ENCODE peak calls at places on chromosomes 3 and 15, in four cellular contexts. I, B, F and T are unnamed samples. For H3K79me2, the result is how much of the 10 kb centered on the place peaks cover.

GRCh38 chr3:129184396-129184656 is 630 bp upstream of the CNBP start:
- DNase-seq in I (no peak), B (peak), F (peak), T (peak)

GRCh38 chr15:82315519-82316246 is 33.6 kb downstream of the GOLGA6L10 start:
- DNase-seq in I (no peak), B (no peak), F (no peak), T (no peak)

GRCh38 chr3:194906970-194907629 is 221.4 kb downstream of the FAM43A start:
- DNase-seq in I (no peak), B (no peak), F (no peak), T (no peak)

GRCh38 chr3:105518806-105519418 is 152.2 kb downstream of the ALCAM start:
- DNase-seq in I (peak), B (peak), F (peak), T (no peak)

GRCh38 chr15:65870889-65871533 is 1.7 kb downstream of the RAB11A start:
- DNase-seq in I (peak), B (peak), F (peak), T (peak)

GRCh38 chr3:196554205-196554604 is 14.1 kb downstream of the WDR53 start:
- DNase-seq in I (no peak), B (no peak), F (no peak), T (no peak)

GRCh38 chr15:90994059-90994416 is 297 bp downstream of the PRC1 start:
- DNase-seq in I (no peak), B (peak), F (peak), T (no peak)

GRCh38 chr3:129908417-129908816 is 14.9 kb upstream of the TMCC1 start:
- DNase-seq in I (peak), B (no peak), F (peak), T (no peak)

GRCh38 chr3:47496892-47497291 is 16.6 kb downstream of the ELP6 start:
- DNase-seq in I (no peak), B (no peak), F (no peak), T (peak)

GRCh38 chr15:78103406-78104118 is 11.2 kb downstream of the SH2D7 start:
- DNase-seq in I (no peak), B (no peak), F (no peak), T (no peak)

GRCh38 chr3:42306499-42306898 is 40.5 kb upstream of the CCK start:
- DNase-seq in I (no peak), B (no peak), F (no peak), T (no peak)

GRCh38 chr3:39275052-39275451 is 4.8 kb downstream of the CX3CR1 start:
- DNase-seq in I (no peak), B (no peak), F (no peak), T (no peak)

GRCh38 chr15:90205886-90206285 is 4.8 kb downstream of the SEMA4B start:
- DNase-seq in I (no peak), B (no peak), F (no peak), T (peak)

GRCh38 chr3:114758828-114759709 is 388.0 kb downstream of the ZBTB20 start:
- DNase-seq in I (peak), B (no peak), F (peak), T (no peak)

GRCh38 chr3:13579089-13579488 is 30.2 kb downstream of the FBLN2 start:
- DNase-seq in I (peak), B (no peak), F (peak), T (peak)

GRCh38 chr3:141280086-141280485 is 48.5 kb downstream of the PXYLP1 start:
- DNase-seq in I (peak), B (no peak), F (peak), T (no peak)

GRCh38 chr3:99658274-99658673 is 19.9 kb downstream of the COL8A1 start:
- DNase-seq in I (no peak), B (no peak), F (no peak), T (no peak)

GRCh38 chr15:73796266-73796939 is 43.3 kb upstream of the INSYN1 start:
- DNase-seq in I (no peak), B (no peak), F (no peak), T (no peak)

GRCh38 chr15:92663250-92663951 is 7.8 kb upstream of the FAM174B start:
- DNase-seq in I (no peak), B (no peak), F (no peak), T (no peak)

GRCh38 chr3:195334967-195335366 is 64.0 kb upstream of the XXYLT1 start:
- DNase-seq in I (no peak), B (no peak), F (no peak), T (no peak)

GRCh38 chr3:113423699-113424098 is 17.6 kb downstream of the CFAP44 start:
- DNase-seq in I (no peak), B (no peak), F (no peak), T (no peak)
- H3K4me2 ChIP-seq in I (no peak), B (no peak), F (no peak), T (no peak)

DNA sequence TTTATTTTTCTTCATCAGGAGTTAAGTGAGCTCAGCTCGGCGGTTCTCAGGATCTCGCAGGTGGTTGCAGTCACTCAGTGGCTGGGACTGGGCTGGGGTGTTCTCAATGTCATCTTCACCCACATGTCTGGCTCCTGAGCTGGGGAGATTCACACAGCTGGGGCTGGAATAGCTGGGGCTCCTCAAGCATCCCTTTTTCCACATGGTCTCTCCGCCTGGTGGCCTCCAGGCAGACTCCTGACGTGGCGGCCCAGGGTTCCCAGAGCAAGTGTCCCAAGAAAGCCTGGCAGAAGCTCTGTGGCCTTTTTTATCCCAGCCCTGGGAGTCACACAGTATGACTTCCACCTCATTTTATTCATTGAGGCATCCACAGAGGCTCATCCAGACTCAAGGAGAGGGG is 84.1 kb upstream of the ANKRD34C start:
- DNase-seq in I (no peak), B (no peak), F (no peak), T (no peak)
- H3K79me2 ChIP-seq in I (under half), B (under half), F (under half), T (under half)

GRCh38 chr15:31158858-31159569 is 57.5 kb upstream of the TRPM1 start:
- DNase-seq in I (no peak), B (no peak), F (no peak), T (peak)
- H2AFZ ChIP-seq in I (no peak), B (peak), F (no peak), T (no peak)

DNA sequence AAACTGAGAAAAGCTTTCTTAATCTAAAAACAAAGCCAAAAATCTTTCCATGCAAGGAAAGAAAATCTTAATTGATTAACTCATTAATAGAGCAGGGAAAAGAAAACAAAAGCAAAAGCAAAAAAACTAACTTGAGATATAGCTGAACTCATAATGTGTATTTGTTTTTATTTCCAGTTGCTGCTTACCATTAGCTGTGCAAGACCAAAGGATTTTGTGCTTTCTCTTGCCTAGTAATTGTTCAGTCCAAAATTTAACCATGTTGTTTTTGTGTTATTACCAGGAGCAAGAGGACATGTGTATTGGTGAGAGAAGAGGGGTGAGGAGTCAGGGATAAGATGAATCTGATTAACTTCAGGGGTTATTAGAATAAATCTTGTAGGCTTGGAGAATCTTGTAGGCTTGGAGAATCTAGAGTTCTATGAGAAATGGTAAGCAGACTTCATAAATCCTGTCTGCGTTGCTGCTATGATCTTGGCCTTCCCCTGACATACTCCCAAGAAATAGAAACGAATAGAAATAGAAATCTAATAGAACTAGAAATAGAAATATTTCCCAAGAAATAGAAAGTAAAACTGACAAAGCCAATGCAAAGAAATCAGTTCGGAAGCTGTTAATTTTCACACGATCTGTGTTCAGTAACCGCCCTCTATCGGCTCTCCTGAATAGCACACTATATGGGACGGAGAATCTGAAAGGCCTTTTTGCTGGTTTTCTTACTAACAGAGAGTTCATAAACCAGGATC is 72.6 kb upstream of the TNFSF10 start:
- DNase-seq in I (peak), B (peak), F (peak), T (peak)
- H3K4me2 ChIP-seq in I (peak), B (no peak), F (no peak), T (peak)

GRCh38 chr3:188208751-188209433 is 54.9 kb downstream of the LPP start:
- DNase-seq in I (peak), B (no peak), F (peak), T (no peak)

GRCh38 chr3:188214442-188214841 is 60.5 kb downstream of the LPP start:
- DNase-seq in I (no peak), B (no peak), F (peak), T (no peak)

GRCh38 chr3:188212308-188212969 is 58.5 kb downstream of the LPP start:
- DNase-seq in I (peak), B (peak), F (peak), T (peak)

GRCh38 chr3:188209740-188210139 is 55.8 kb downstream of the LPP start:
- DNase-seq in I (peak), B (no peak), F (peak), T (no peak)

GRCh38 chr3:188211476-188211875 is 57.5 kb downstream of the LPP start:
- DNase-seq in I (peak), B (no peak), F (peak), T (no peak)
- H3K79me2 ChIP-seq in I (half or more), B (under half), F (half or more), T (half or more)

DNA sequence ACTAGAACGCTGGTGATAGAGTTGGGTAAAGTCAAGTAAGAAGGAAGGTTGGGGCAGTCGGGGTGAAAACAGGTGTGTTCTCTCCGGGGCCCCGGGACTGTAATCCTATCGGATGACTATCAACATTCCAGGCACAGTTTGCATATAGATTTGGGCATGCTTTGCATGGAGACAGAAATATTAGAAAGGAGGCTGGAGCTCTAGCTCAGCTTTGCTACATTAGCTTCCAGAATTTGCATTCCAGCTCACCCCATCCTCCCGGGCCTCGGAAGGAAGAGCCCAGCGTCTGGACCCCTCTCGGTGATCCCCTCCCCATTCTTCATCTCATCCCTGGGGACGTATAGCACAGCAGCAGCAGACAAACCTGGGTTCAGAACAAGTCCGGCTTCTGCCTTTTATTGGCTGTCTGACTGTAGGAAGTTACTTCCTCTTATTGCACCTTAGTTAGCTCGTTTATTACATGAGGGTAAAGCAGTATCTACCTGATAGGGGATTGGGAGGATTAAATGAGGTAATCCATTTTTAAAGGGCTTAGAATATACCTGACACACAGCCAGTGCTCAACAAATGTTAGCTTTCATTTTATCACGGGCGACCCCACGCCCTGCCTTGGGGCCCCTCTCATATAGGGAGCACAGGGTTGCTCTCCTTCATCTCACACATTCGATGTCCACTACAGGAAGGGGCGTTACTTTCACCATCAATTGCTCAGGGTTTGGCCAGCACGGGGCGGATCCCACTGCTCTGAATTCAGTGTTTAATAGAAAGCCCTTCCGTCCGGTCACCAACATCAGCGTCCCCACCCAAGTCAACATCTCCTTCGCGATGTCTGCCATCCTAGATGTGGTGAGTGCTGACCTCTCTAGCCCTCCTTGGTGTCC is 3.2 kb downstream of the HTR3E start:
- DNase-seq in I (no peak), B (no peak), F (no peak), T (no peak)
- H2AFZ ChIP-seq in I (no peak), B (peak), F (no peak), T (no peak)

DNA sequence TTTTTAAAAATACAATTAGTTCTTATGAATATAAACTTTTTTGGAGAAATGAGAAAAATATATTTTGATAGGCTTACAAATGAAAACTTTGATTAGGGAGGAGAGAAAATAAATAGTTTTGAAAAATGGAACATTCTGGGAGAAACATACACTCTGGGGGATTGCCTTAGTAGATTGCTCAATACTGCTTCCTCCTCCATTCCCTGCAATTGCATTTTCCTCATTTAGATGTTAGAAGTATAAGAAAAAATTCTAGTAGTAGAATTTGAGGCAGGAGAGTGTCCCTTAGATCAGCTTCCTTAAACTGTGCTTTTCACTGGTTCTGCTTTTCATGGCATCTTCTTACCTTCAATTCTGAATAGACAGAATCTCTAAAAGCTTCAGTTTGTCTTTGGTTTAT is 46.2 kb upstream of the CTDSPL2 start:
- DNase-seq in I (no peak), B (no peak), F (no peak), T (no peak)
- H3K4me2 ChIP-seq in I (no peak), B (no peak), F (no peak), T (no peak)

GRCh38 chr3:23720885-23721284 is 84.9 kb upstream of the UBE2E1 start:
- DNase-seq in I (no peak), B (no peak), F (no peak), T (no peak)

GRCh38 chr3:23723930-23724329 is 81.8 kb upstream of the UBE2E1 start:
- DNase-seq in I (no peak), B (no peak), F (no peak), T (no peak)

GRCh38 chr3:23723153-23723552 is 82.6 kb upstream of the UBE2E1 start:
- DNase-seq in I (no peak), B (no peak), F (no peak), T (no peak)

GRCh38 chr3:23720059-23720458 is 85.7 kb upstream of the UBE2E1 start:
- DNase-seq in I (no peak), B (no peak), F (no peak), T (no peak)
- H3K79me2 ChIP-seq in I (under half), B (under half), F (under half), T (under half)

GRCh38 chr3:55906896-55907295 is 419.8 kb upstream of the WNT5A start:
- DNase-seq in I (peak), B (no peak), F (peak), T (no peak)

GRCh38 chr3:55909373-55909772 is 422.3 kb upstream of the WNT5A start:
- DNase-seq in I (no peak), B (no peak), F (no peak), T (peak)

GRCh38 chr3:55904716-55905115 is 417.6 kb upstream of the WNT5A start:
- DNase-seq in I (no peak), B (no peak), F (no peak), T (peak)

GRCh38 chr3:55910543-55910942 is 423.4 kb upstream of the WNT5A start:
- DNase-seq in I (no peak), B (no peak), F (no peak), T (no peak)

GRCh38 chr3:55907616-55908015 is 420.5 kb upstream of the WNT5A start:
- DNase-seq in I (no peak), B (no peak), F (no peak), T (peak)
- H2AFZ ChIP-seq in I (no peak), B (no peak), F (no peak), T (no peak)